ENCODE peak calls at places on chromosomes 5 and 9, in five cellular contexts. D, R, S, K and U are unnamed samples.

GRCh38 chr9:131395027-131395744 is 1.3 kb downstream of the PRRC2B start:
- DNase-seq in D (peak; percentile 72), R (no peak), S (peak; percentile 15), K (peak; percentile 36), U (no peak)

GRCh38 chr9:82332018-82332773 is 343.6 kb downstream of the SPATA31D1 start:
- DNase-seq in D (peak; percentile 94), R (peak; percentile 76), S (no peak), K (peak; percentile 81), U (no peak)

GRCh38 chr9:37904647-37905505 is 949 bp upstream of the SLC25A51 start:
- DNase-seq in D (peak; percentile 56), R (peak; percentile 60), S (no peak), K (no peak), U (peak; percentile 46)

GRCh38 chr5:42089705-42090104 is 164.6 kb downstream of the FBXO4 start:
- DNase-seq in D (no peak), R (no peak), S (no peak), K (no peak), U (no peak)

GRCh38 chr5:116650544-116650943 is 75.9 kb upstream of the SEMA6A start:
- DNase-seq in D (no peak), R (no peak), S (no peak), K (no peak), U (no peak)

GRCh38 chr5:57176350-57176857 is 2.5 kb downstream of the GPBP1 start:
- DNase-seq in D (no peak), R (peak; percentile 37), S (no peak), K (peak; percentile 86), U (no peak)

GRCh38 chr5:88659529-88660325 is 223.3 kb downstream of the MEF2C start:
- DNase-seq in D (no peak), R (no peak), S (no peak), K (peak; percentile 66), U (peak; percentile 78)

GRCh38 chr5:116674881-116675627 is 100.4 kb upstream of the SEMA6A start:
- DNase-seq in D (no peak), R (no peak), S (no peak), K (no peak), U (no peak)

GRCh38 chr9:18296702-18297531 is 177.0 kb upstream of the ADAMTSL1 start:
- DNase-seq in D (no peak), R (peak; percentile 55), S (no peak), K (peak; percentile 51), U (peak; percentile 42)

GRCh38 chr9:136521541-136521940 is 24.3 kb downstream of the NOTCH1 start:
- DNase-seq in D (no peak), R (no peak), S (no peak), K (no peak), U (no peak)

GRCh38 chr9:34559616-34560546 is 29.6 kb downstream of the CNTFR start:
- DNase-seq in D (peak; percentile 54), R (peak; percentile 76), S (peak; percentile 61), K (no peak), U (peak; percentile 79)

GRCh38 chr9:73179594-73179993 is 27.9 kb downstream of the ANXA1 start:
- DNase-seq in D (peak; percentile 15), R (no peak), S (no peak), K (peak; percentile 54), U (no peak)

GRCh38 chr5:137209232-137209810 is 289.8 kb downstream of the SPOCK1 start:
- DNase-seq in D (no peak), R (no peak), S (no peak), K (no peak), U (no peak)

GRCh38 chr9:76401580-76402354 is 7.5 kb upstream of the RFK start:
- DNase-seq in D (no peak), R (no peak), S (no peak), K (peak; percentile 19), U (no peak)

GRCh38 chr5:65742565-65743231 is 20.7 kb downstream of the NLN start:
- DNase-seq in D (peak; percentile 79), R (peak; percentile 83), S (no peak), K (peak; percentile 86), U (no peak)

GRCh38 chr9:19397845-19398244 is 11.0 kb upstream of the ACER2 start:
- DNase-seq in D (no peak), R (no peak), S (no peak), K (no peak), U (no peak)

GRCh38 chr9:81314525-81314924 is 374.8 kb downstream of the TLE1 start:
- DNase-seq in D (no peak), R (no peak), S (no peak), K (no peak), U (no peak)

GRCh38 chr5:16508730-16509531 is 43.3 kb upstream of the ZNF622 start:
- DNase-seq in D (peak; percentile 88), R (no peak), S (peak; percentile 75), K (no peak), U (no peak)

GRCh38 chr9:70602364-70603019 is 188.0 kb upstream of the KLF9 start:
- DNase-seq in D (peak; percentile 85), R (peak; percentile 95), S (no peak), K (peak; percentile 90), U (peak; percentile 56)

GRCh38 chr5:66769839-66770617 is 173.8 kb downstream of the MAST4 start:
- DNase-seq in D (no peak), R (peak; percentile 29), S (no peak), K (peak; percentile 5), U (peak; percentile 63)

GRCh38 chr9:126056312-126057021 is 270.2 kb upstream of the MVB12B start:
- DNase-seq in D (no peak), R (no peak), S (no peak), K (no peak), U (no peak)

GRCh38 chr5:56215019-56215830 is 17.9 kb downstream of the ANKRD55 start:
- DNase-seq in D (no peak), R (no peak), S (no peak), K (no peak), U (no peak)

GRCh38 chr5:23991406-23991805 is 484.0 kb downstream of the PRDM9 start:
- DNase-seq in D (no peak), R (no peak), S (no peak), K (no peak), U (no peak)

GRCh38 chr5:23996525-23996924 is 489.1 kb downstream of the PRDM9 start:
- DNase-seq in D (no peak), R (no peak), S (no peak), K (no peak), U (no peak)

DNA sequence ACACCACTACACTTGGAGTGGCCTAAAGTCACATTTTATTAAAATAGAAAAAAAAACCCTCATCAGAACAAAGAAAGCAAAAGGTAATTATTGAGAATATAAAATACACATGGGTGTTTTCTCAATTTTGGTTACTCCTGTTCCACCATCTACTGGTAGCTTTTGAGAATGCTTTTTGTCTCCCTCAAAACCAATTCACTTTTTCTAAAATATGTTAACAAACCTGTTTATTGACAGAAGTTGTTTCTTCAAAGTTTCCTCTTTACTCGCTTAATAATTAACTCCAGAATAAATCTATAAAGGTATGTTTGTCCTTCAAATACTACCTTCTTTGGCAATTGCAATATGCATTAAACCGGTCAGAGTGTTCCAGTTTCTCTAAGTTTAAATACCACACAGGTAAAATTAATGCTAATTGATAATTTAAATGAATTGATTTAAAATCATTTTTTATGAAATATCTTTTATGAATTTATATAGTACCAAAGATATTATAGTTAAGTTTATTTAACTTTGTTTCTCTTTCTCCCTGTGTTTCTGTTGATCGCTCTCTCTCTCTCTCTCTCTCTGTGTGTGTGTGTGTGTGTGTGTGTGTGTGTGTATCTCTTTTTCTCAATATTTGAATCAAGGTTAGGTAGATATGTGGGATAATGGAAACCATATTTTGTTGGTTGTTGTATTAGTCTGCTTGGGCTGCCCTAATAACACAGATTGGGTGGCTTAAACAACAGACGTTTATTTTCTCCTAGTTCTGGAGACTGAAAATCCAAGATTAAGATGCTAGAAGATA is 487.4 kb downstream of the PRDM9 start:
- DNase-seq in D (peak; percentile 20), R (no peak), S (no peak), K (no peak), U (no peak)
- TF ChIP-seq CTCF in D (peak; percentile 66), R (no peak), S (no peak), K (no peak), U (peak; percentile 34)

DNA sequence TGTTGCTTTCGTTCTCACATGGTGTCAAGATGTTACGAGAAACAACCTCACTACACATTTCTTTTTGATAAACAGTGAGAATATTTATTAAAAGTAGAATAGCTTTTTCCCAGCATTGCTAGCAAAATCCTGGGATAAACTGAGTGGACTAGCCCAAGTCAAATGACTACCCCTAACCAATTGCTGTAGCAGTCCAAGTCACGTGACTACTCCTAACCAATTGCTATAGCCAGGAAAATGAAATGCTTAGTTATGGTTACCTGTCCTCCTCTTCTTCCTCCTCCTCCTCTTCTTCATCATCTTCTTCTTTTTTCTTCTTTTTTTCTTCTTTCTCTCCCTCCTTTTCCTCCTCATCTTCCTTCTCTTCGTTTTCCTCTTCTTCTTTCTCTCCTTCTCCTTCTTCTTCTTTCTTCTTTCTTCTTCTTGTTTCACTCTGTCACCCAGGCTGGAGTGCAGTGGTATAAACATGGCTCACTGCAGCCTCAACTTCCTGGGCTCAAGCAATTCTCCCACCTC is 85.4 kb downstream of the PDE8B start:
- DNase-seq in D (no peak), R (no peak), S (no peak), K (no peak), U (no peak)
- TF ChIP-seq CTCF in D (no peak), R (no peak), S (no peak), K (no peak), U (no peak)

GRCh38 chr9:121720992-121721350 is 69.5 kb downstream of the DAB2IP start:
- DNase-seq in D (no peak), R (no peak), S (no peak), K (no peak), U (no peak)
- TF ChIP-seq CTCF in D (no peak), R (no peak), S (no peak), K (peak; percentile 35), U (peak; percentile 17)

GRCh38 chr9:36399980-36400331 is at the start of gene RNF38:
- DNase-seq in D (no peak), R (no peak), S (no peak), K (no peak), U (no peak)

GRCh38 chr9:36401897-36402480 is 1.9 kb upstream of the RNF38 start:
- DNase-seq in D (no peak), R (no peak), S (no peak), K (no peak), U (no peak)

GRCh38 chr9:36401179-36401740 is 1.2 kb upstream of the RNF38 start:
- DNase-seq in D (peak; percentile 93), R (peak; percentile 82), S (no peak), K (peak; percentile 85), U (no peak)

GRCh38 chr9:36398745-36399144 is 1.3 kb downstream of the RNF38 start:
- DNase-seq in D (peak; percentile 27), R (peak; percentile 75), S (no peak), K (peak; percentile 35), U (no peak)

DNA sequence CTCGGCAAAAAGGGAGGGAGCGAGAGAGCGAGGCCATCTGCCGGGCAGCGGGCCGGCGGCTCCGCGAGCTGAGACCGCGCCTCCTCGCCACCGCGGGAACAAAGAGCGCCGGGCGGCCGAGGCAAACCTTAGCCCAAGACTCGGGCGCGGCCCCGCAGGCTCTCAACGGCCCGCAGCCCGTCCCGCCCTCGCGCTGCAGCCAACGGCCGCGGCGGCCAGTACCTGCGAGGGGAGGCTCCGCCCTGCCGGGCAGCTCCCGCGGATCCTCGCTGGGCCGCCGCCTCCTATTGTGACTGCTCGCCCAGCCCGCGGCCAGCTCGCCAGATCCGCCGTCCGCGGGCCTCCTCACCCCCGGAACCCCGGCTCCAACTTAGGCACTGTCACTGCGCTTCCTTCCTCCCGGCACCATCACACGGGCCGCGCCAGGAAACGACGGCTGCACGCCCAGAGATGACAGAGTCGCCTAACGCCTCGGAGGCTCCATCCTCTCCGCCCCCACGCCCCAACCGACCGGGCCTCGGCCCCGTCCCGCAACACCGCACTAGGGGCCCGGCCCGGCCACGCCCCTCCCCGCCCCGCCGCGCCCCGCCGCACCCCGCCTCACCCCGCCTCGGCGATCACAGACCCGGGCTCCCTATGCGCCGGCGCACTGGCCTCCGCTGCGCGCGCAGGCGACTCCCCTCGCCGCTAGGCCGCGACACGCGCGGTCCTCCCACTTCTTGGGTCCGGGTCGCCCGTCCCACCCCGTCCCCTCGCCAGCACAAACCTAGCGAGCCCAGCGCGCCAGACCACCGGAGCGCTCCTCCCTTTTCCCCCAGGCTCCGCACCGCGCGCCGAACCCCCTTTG is 486 bp upstream of the RNF38 start:
- DNase-seq in D (peak; percentile 99), R (peak; percentile 86), S (peak; percentile 92), K (peak; percentile 87), U (peak; percentile 90)
- TF ChIP-seq CTCF in D (no peak), R (no peak), S (no peak), K (no peak), U (no peak)